ENCODE peak calls at places on chromosome 21, in five cellular contexts. One of them, this sample, is unnamed.

GRCh38 chr21:17359781-17360180 is 153.1 kb upstream of the CXADR start:
- DNase-seq in transverse colon: no peak
- DNase-seq in GM12891: no peak
- DNase-seq in stomach: no peak
- DNase-seq in testis: no peak
- DNase-seq in this sample: no peak

GRCh38 chr21:39667353-39667891 is 54.7 kb downstream of the B3GALT5 start:
- DNase-seq in transverse colon: no peak
- DNase-seq in GM12891: no peak
- DNase-seq in stomach: no peak
- DNase-seq in testis: no peak
- DNase-seq in this sample: no peak

GRCh38 chr21:21436012-21436545 is 437.9 kb downstream of the NCAM2 start:
- DNase-seq in transverse colon: no peak
- DNase-seq in GM12891: no peak
- DNase-seq in stomach: no peak
- DNase-seq in testis: no peak
- DNase-seq in this sample: no peak

GRCh38 chr21:16040601-16041000 is 310.8 kb downstream of the USP25 start:
- DNase-seq in transverse colon: no peak
- DNase-seq in GM12891: no peak
- DNase-seq in stomach: no peak
- DNase-seq in testis: no peak
- DNase-seq in this sample: no peak

GRCh38 chr21:34537838-34538237 is 25.8 kb upstream of the KCNE1 start:
- DNase-seq in transverse colon: no peak
- DNase-seq in GM12891: no peak
- DNase-seq in stomach: no peak
- DNase-seq in testis: no peak
- DNase-seq in this sample: no peak

GRCh38 chr21:34022557-34023335 is 50.6 kb upstream of the MRPS6 start:
- DNase-seq in transverse colon: no peak
- DNase-seq in GM12891: no peak
- DNase-seq in stomach: no peak
- DNase-seq in testis: no peak
- DNase-seq in this sample: no peak

GRCh38 chr21:35095859-35096291 is 46.8 kb upstream of the RUNX1 start:
- DNase-seq in transverse colon: no peak
- DNase-seq in GM12891: no peak
- DNase-seq in stomach: no peak
- DNase-seq in testis: no peak
- DNase-seq in this sample: no peak

GRCh38 chr21:23881783-23882182 is 1725.5 kb downstream of the MRPL39 start:
- DNase-seq in transverse colon: no peak
- DNase-seq in GM12891: no peak
- DNase-seq in stomach: no peak
- DNase-seq in testis: no peak
- DNase-seq in this sample: no peak

GRCh38 chr21:46641656-46642055 is 6.2 kb downstream of the PRMT2 start:
- DNase-seq in transverse colon: no peak
- DNase-seq in GM12891: no peak
- DNase-seq in stomach: no peak
- DNase-seq in testis: no peak
- DNase-seq in this sample: no peak

GRCh38 chr21:41451753-41452676 is 26.0 kb downstream of the MX1 start:
- DNase-seq in transverse colon: peak
- DNase-seq in GM12891: no peak
- DNase-seq in stomach: peak
- DNase-seq in testis: no peak
- DNase-seq in this sample: no peak

GRCh38 chr21:46537026-46537425 is 67.9 kb downstream of the S100B start:
- DNase-seq in transverse colon: no peak
- DNase-seq in GM12891: no peak
- DNase-seq in stomach: no peak
- DNase-seq in testis: no peak
- DNase-seq in this sample: no peak

GRCh38 chr21:42465008-42465878 is 30.8 kb downstream of the RSPH1 start:
- DNase-seq in transverse colon: peak
- DNase-seq in GM12891: no peak
- DNase-seq in stomach: peak
- DNase-seq in testis: no peak
- DNase-seq in this sample: peak

GRCh38 chr21:41009398-41010177 is 158.4 kb upstream of the BACE2 start:
- DNase-seq in transverse colon: no peak
- DNase-seq in GM12891: no peak
- DNase-seq in stomach: no peak
- DNase-seq in testis: no peak
- DNase-seq in this sample: no peak

GRCh38 chr21:28975401-28975800 is 17.3 kb downstream of the LTN1 start:
- DNase-seq in transverse colon: no peak
- DNase-seq in GM12891: no peak
- DNase-seq in stomach: no peak
- DNase-seq in testis: no peak
- DNase-seq in this sample: no peak

GRCh38 chr21:19245188-19245580 is 841.6 kb upstream of the TMPRSS15 start:
- DNase-seq in transverse colon: no peak
- DNase-seq in GM12891: no peak
- DNase-seq in stomach: no peak
- DNase-seq in testis: no peak
- DNase-seq in this sample: no peak

GRCh38 chr21:33850401-33850800 is 65.2 kb downstream of the ATP5PO start:
- DNase-seq in transverse colon: no peak
- DNase-seq in GM12891: no peak
- DNase-seq in stomach: no peak
- DNase-seq in testis: no peak
- DNase-seq in this sample: no peak

GRCh38 chr21:40658237-40658636 is 188.7 kb downstream of the DSCAM start:
- DNase-seq in transverse colon: no peak
- DNase-seq in GM12891: no peak
- DNase-seq in stomach: no peak
- DNase-seq in testis: no peak
- DNase-seq in this sample: no peak

GRCh38 chr21:28111151-28111619 is 881.5 kb downstream of the LTN1 start:
- DNase-seq in transverse colon: peak
- DNase-seq in GM12891: no peak
- DNase-seq in stomach: no peak
- DNase-seq in testis: peak
- DNase-seq in this sample: no peak

GRCh38 chr21:41957991-41958766 is 4.4 kb upstream of the C2CD2 start:
- DNase-seq in transverse colon: peak
- DNase-seq in GM12891: no peak
- DNase-seq in stomach: peak
- DNase-seq in testis: peak
- DNase-seq in this sample: peak

GRCh38 chr21:42466700-42467612 is 29.1 kb downstream of the RSPH1 start:
- DNase-seq in transverse colon: peak
- DNase-seq in GM12891: no peak
- DNase-seq in stomach: no peak
- DNase-seq in testis: no peak
- DNase-seq in this sample: peak

GRCh38 chr21:41616063-41616591 is 108.2 kb upstream of the TMPRSS2 start:
- DNase-seq in transverse colon: no peak
- DNase-seq in GM12891: no peak
- DNase-seq in stomach: no peak
- DNase-seq in testis: no peak
- DNase-seq in this sample: no peak

GRCh38 chr21:35779690-35780570 is 280.4 kb downstream of the SETD4 start:
- DNase-seq in transverse colon: no peak
- DNase-seq in GM12891: no peak
- DNase-seq in stomach: no peak
- DNase-seq in testis: peak
- DNase-seq in this sample: no peak

GRCh38 chr21:41066086-41066938 is 101.6 kb upstream of the BACE2 start:
- DNase-seq in transverse colon: no peak
- DNase-seq in GM12891: no peak
- DNase-seq in stomach: peak
- DNase-seq in testis: no peak
- DNase-seq in this sample: no peak

GRCh38 chr21:42356680-42357079 is 5.9 kb upstream of the TFF2 start:
- DNase-seq in transverse colon: no peak
- DNase-seq in GM12891: no peak
- DNase-seq in stomach: peak
- DNase-seq in testis: no peak
- DNase-seq in this sample: no peak

GRCh38 chr21:15015622-15016471 is 49.0 kb downstream of the NRIP1 start:
- DNase-seq in transverse colon: no peak
- DNase-seq in GM12891: no peak
- DNase-seq in stomach: no peak
- DNase-seq in testis: no peak
- DNase-seq in this sample: no peak

GRCh38 chr21:19224090-19224489 is 820.5 kb upstream of the TMPRSS15 start:
- DNase-seq in transverse colon: no peak
- DNase-seq in GM12891: no peak
- DNase-seq in stomach: no peak
- DNase-seq in testis: no peak
- DNase-seq in this sample: no peak

GRCh38 chr21:41171210-41171609 is 3.2 kb downstream of the BACE2 start:
- DNase-seq in transverse colon: peak
- DNase-seq in GM12891: no peak
- DNase-seq in stomach: peak
- DNase-seq in testis: no peak
- DNase-seq in this sample: no peak

GRCh38 chr21:17613242-17613676 is 558 bp upstream of the BTG3 start:
- DNase-seq in transverse colon: peak
- DNase-seq in GM12891: peak
- DNase-seq in stomach: peak
- DNase-seq in testis: peak
- DNase-seq in this sample: peak

DNA sequence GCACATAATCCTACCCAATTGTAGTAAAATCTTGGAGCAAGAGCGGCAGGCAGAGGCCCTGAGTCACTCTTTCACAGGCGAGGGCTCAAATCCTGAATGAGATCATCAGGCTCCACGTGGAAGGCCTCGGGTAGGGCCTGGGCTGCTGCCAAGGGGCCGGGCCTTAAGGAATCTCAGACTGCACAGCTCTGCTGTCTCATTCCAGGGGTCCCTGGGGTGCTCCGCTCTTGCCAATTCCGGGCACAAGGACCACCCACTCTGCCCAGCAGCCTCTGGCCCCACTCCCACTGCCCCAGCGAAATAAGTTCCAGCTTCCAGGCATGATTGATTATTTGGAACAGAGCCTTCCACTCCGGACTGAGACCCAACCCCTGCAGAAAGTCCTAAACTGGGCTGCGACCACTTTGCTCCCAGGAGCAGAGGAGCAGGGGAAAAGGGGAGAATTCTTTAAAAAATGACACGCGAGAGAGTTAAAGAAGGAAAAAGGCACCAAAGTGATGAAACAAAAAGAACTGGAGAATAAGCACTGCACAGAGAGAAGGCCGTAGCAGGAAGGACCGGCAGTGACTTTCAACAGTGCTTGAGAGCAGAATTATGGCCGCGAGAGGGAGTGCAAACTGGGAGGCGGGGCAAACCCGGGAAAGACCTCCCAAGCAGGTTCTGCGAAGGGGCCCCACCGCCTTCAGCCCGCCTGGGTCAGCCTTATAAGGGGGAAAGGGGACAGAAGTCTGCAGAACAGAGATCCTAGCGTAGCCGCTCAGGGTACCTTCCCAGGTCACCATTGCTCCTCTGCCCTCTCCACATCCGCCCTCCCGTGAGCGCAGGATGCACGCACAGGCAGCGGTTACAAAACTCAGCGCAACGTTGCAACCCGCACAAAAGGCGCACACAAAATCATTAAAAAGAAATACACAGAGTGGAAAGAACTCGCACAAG is 2.0 kb downstream of the ADAMTS1 start:
- DNase-seq in transverse colon: peak
- DNase-seq in GM12891: no peak
- DNase-seq in stomach: peak
- DNase-seq in testis: peak
- DNase-seq in this sample: no peak
- TF ChIP-seq POLR2A in transverse colon: no peak
- TF ChIP-seq POLR2A in GM12891: no peak
- TF ChIP-seq POLR2A in stomach: no peak
- TF ChIP-seq POLR2A in testis: no peak
- TF ChIP-seq POLR2A in this sample: no peak

GRCh38 chr21:45365186-45365607 is 39.8 kb upstream of the COL18A1 start:
- DNase-seq in transverse colon: no peak
- DNase-seq in GM12891: no peak
- DNase-seq in stomach: no peak
- DNase-seq in testis: no peak
- DNase-seq in this sample: no peak

GRCh38 chr21:45362748-45363145 is 42.2 kb upstream of the COL18A1 start:
- DNase-seq in transverse colon: no peak
- DNase-seq in GM12891: no peak
- DNase-seq in stomach: no peak
- DNase-seq in testis: no peak
- DNase-seq in this sample: no peak

GRCh38 chr21:45365608-45366241 is 39.2 kb upstream of the COL18A1 start:
- DNase-seq in transverse colon: no peak
- DNase-seq in GM12891: no peak
- DNase-seq in stomach: no peak
- DNase-seq in testis: no peak
- DNase-seq in this sample: no peak

GRCh38 chr21:45364464-45365185 is 40.3 kb upstream of the COL18A1 start:
- DNase-seq in transverse colon: no peak
- DNase-seq in GM12891: no peak
- DNase-seq in stomach: no peak
- DNase-seq in testis: peak
- DNase-seq in this sample: no peak

GRCh38 chr21:45363921-45364463 is 41.0 kb upstream of the COL18A1 start:
- DNase-seq in transverse colon: peak
- DNase-seq in GM12891: peak
- DNase-seq in stomach: peak
- DNase-seq in testis: peak
- DNase-seq in this sample: peak
- TF ChIP-seq POLR2A in transverse colon: no peak
- TF ChIP-seq POLR2A in GM12891: no peak
- TF ChIP-seq POLR2A in stomach: no peak
- TF ChIP-seq POLR2A in testis: no peak
- TF ChIP-seq POLR2A in this sample: no peak

DNA sequence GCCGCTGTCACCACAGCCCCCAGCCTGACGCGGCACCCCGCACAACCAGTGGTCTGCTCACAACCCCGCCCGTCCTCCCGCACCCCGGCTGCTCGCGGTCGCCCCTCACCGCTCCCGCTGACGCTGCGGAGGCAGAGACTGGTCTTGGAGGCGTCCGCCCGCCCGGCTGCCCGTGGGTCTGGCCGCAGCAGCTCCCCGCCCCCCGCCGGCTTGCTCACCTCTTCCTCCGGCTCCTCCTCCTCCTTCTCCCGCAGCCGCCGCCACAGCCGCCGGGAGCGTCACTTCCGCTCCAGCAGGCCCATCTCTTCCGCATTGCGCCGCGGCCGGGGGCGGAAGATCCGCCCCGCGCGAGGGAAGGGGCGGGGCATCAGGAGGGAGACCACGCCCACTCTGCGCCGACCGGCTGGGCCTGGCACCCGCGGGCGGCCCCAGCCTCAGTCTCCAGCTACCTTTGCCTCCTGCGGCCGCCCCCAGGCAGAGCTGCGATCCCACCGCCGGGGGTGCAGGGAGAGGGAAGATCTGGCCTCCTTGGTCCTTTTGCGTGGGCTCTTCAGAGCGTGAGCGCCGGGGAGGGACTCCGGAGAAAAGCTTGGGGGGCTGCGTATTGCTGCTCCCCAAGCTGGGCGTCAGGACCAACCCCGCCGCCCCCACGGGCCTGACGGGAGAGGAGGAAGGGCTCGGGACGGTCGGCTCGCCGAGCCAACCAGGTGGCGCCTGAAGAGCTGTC is at the start of gene SYNJ1:
- DNase-seq in transverse colon: peak
- DNase-seq in GM12891: peak
- DNase-seq in stomach: peak
- DNase-seq in testis: peak
- DNase-seq in this sample: peak
- TF ChIP-seq POLR2A in transverse colon: peak
- TF ChIP-seq POLR2A in GM12891: no peak
- TF ChIP-seq POLR2A in stomach: no peak
- TF ChIP-seq POLR2A in testis: peak
- TF ChIP-seq POLR2A in this sample: peak

GRCh38 chr21:43957629-43958362 is 54.3 kb upstream of the TRAPPC10 start:
- DNase-seq in transverse colon: no peak
- DNase-seq in GM12891: peak
- DNase-seq in stomach: no peak
- DNase-seq in testis: no peak
- DNase-seq in this sample: no peak
- TF ChIP-seq POLR2A in transverse colon: no peak
- TF ChIP-seq POLR2A in GM12891: no peak
- TF ChIP-seq POLR2A in stomach: no peak
- TF ChIP-seq POLR2A in testis: no peak
- TF ChIP-seq POLR2A in this sample: no peak

This sample was measured in erythroblast.